ENCODE peak calls at places on chromosomes 11 and 22, in four cellular contexts. S is K562, X is GM12878, E is HepG2. D is an unnamed sample.

GRCh38 chr11:46238078-46238966 is 39.1 kb upstream of the CREB3L1 start:
- DNase-seq in S (peak; percentile 78), E (no peak), X (no peak), D (peak; percentile 87)

GRCh38 chr11:14980854-14981253 is 8.7 kb upstream of the CALCA start:
- DNase-seq in X (no peak), S (no peak), E (no peak), D (no peak)

GRCh38 chr11:87628161-87628560 is 547.1 kb downstream of the RAB38 start:
- DNase-seq in S (no peak), X (no peak), E (no peak), D (no peak)

GRCh38 chr11:106988151-106988806 is 30.0 kb downstream of the GUCY1A2 start:
- DNase-seq in E (no peak), S (no peak), X (no peak), D (no peak)

GRCh38 chr11:43833657-43834073 is 47.0 kb upstream of the ALKBH3 start:
- DNase-seq in X (no peak), E (peak; percentile 33), S (no peak), D (peak; percentile 35)

GRCh38 chr11:67045314-67045713 is 11.3 kb upstream of the RHOD start:
- DNase-seq in E (no peak), S (no peak), X (no peak), D (no peak)

GRCh38 chr11:19597194-19597593 is 115.4 kb upstream of the NAV2 start:
- DNase-seq in E (no peak), S (no peak), X (no peak), D (peak; percentile 37)

GRCh38 chr22:23904855-23905254 is 10.7 kb downstream of the MIF start:
- DNase-seq in E (no peak), S (no peak), X (no peak), D (no peak)

GRCh38 chr11:35182317-35182939 is 43.5 kb downstream of the CD44 start:
- DNase-seq in S (no peak), E (no peak), X (peak; percentile 52), D (no peak)

GRCh38 chr11:67563354-67564114 is 20.1 kb upstream of the GSTP1 start:
- DNase-seq in E (no peak), S (no peak), X (no peak), D (no peak)

GRCh38 chr11:7892059-7892699 is 38.9 kb downstream of the OR10A6 start:
- DNase-seq in S (no peak), X (no peak), E (no peak), D (no peak)

GRCh38 chr22:26072611-26073010 is 96.7 kb upstream of the SEZ6L start:
- DNase-seq in S (no peak), E (no peak), X (no peak), D (no peak)

GRCh38 chr22:43893266-43893665 is 1.5 kb upstream of the PNPLA5 start:
- DNase-seq in X (no peak), S (no peak), E (no peak), D (no peak)

GRCh38 chr22:43889366-43890253 is 2.2 kb downstream of the PNPLA5 start:
- DNase-seq in X (no peak), S (no peak), E (no peak), D (peak; percentile 23)

GRCh38 chr22:43890901-43891331 is 897 bp downstream of the PNPLA5 start:
- DNase-seq in E (no peak), S (no peak), X (no peak), D (no peak)

GRCh38 chr22:43892183-43892894 is 526 bp upstream of the PNPLA5 start:
- DNase-seq in X (no peak), E (no peak), S (no peak), D (no peak)

DNA sequence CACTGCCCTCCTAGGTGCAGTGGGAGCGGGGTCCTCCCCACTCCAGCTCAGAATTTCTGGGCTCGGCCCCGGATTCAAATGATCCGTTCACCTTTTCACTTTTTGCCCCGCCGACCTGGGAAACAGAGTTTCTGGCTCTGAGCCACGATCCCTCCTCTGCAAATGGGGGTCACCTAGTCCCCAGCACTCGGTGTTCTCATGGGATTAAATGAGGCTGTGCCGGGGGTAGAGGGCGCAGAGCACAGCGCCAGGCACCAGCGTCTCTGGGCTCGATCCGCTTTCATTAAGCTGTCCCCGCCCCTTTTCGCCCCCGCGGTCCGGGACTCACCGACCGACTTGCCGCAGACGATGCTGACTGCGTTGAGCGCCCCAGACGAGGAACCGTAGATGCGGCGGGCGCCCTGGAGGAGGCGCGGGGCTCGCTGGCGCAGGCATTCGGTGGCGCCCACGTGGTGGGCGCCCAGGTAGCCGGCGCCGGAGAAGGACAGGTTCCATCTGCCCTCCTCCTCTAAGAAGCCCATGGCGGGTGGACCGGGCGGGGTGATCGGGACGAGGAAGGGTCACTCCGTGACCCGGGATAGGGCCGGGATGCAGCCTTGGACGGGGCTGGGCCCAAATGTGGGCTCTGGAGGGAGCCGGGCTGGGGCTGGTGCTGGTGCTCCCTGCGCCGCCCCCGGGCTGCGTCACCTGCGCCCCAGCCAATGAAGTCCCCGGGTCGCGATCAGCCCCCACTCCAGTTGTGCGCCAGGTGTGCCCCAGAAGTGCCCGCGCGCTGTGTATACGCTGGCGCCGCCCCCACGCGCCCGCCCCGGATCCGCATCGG is at the start of gene PNPLA5:
- DNase-seq in S (no peak), E (no peak), X (no peak), D (peak; percentile 44)
- TF ChIP-seq SIN3A in S (no peak), E (no peak), X (no peak), D (no peak)

DNA sequence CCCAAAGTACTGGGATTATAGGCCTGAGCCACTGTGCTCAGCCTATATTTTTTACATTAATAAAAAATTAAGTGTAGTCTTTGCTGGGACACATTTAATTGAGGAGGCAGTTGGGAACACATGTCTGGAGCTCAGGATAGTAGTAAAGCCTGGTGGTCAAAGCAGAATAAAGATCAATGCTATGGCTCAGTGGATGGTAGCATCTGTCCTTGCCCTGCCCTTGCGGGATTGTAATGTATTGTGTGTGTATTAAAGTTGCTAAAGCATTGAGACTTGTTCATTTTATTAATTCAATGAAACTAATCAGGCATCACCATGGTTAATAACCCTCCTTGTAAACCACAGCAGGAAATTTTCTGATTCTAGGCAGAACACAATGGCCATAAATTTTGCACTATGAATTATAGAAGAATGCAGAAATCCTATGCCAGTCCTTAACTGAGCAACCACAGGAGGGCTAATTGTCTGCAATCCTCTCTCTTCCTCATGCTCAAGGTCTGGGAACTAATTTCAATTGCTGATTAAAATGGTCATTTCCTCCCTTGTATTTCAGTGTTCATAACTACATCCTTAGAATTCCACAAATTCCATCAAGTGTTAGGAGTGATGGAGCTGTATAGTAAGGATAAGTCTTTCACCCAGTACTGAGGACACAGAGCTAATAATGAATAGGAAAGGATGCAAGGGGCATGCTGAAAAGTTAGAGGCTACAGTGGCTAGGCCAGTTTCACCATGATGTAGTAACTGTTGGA is 403.2 kb upstream of the DDI1 start:
- DNase-seq in E (no peak), X (no peak), S (no peak), D (no peak)
- TF ChIP-seq MXI1 in E (no peak), X (no peak), S (no peak), D (no peak)

DNA sequence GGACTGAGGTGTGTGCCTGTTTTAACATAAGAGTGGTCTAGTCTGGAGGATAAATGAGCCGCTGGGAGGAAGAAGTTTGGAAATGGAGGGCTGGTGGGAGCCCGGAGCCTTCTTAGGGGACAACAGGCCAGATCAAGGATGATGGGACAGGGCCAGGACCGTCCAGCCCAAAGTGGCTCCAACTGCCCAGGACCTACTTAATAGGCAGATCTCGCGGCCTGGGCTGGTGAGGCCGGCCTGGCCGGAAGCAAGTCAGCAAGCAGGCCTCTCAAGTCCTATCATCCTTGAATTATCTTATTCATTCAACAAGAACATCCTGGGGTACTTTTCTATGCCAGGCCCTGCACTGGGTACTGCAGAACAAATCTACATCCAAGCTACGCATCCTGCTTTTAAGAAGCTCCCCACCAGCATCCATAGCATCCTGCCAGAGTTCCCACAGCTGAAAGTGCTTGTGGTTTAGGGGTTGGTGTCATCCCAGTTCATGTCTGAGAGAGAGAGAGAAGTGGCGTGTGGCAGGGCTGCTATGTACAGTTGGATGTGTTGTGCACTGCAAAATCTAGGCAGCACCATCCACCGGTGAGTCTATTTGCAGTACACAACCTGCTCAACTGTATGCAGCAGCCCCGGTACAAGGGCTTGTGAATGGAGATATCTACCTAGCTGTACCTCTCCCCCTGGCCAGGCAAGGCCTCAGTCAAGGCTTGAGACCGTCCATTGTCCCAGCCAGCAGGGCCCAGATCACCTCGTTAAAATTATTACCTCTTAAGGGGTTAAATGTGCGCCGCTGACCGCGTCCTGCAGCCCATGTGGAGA is 82.1 kb downstream of the FBLN1 start:
- DNase-seq in S (no peak), E (no peak), X (no peak), D (no peak)
- TF ChIP-seq SIN3A in S (no peak), E (no peak), X (no peak), D (no peak)

DNA sequence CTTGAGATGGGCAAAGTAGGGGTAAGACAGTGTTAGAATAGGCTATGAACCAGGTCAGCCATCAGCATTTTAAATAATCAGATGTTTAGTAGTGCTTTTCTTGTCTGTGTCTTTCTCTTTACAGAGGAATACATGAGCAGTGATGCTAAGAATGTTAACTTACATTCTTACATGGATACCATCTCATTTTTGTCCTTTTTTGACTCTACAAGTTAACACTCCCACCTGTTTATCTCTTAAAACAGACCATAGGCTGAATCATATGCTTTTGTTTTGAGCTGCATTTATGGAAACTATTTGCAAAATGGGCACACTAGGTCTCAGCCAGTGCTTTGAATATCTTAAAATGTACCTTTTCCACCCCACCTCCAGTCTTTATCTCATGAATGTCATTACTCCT is 25.6 kb upstream of the ADSL start:
- DNase-seq in S (no peak), E (no peak), X (no peak), D (no peak)
- TF ChIP-seq MXI1 in S (no peak), E (no peak), X (no peak), D (no peak)

D was measured in SK-N-SH.